ENCODE peak calls at places on chromosomes 7 and 10, in four cellular contexts. I is WTC11, V is GM12878, L is K562. S is an unnamed sample.

GRCh38 chr10:72319416-72320254 is 35.1 kb downstream of the DNAJB12 start:
- DNase-seq in I (peak; percentile 83), V (no peak), L (peak; percentile 58), S (peak; percentile 86)

GRCh38 chr7:78499283-78499682 is 700.7 kb downstream of the PHTF2 start:
- DNase-seq in I (no peak), V (no peak), L (no peak), S (no peak)

GRCh38 chr7:41003031-41003925 is 699.6 kb downstream of the INHBA start:
- DNase-seq in I (peak; percentile 83), V (peak; percentile 3), L (peak; percentile 45), S (peak; percentile 28)

GRCh38 chr7:78226059-78226658 is 427.6 kb downstream of the PHTF2 start:
- DNase-seq in I (peak; percentile 86), V (no peak), L (peak; percentile 65), S (peak; percentile 16)

GRCh38 chr7:142443614-142444013 is 185.8 kb upstream of the PRSS58 start:
- DNase-seq in I (no peak), V (no peak), L (no peak), S (no peak)

GRCh38 chr10:42988517-42989395 is 88.1 kb upstream of the RET start:
- DNase-seq in I (no peak), V (no peak), L (peak; percentile 45), S (no peak)

GRCh38 chr10:7826971-7827370 is 8.7 kb downstream of the TAF3 start:
- DNase-seq in I (no peak), V (no peak), L (no peak), S (no peak)

GRCh38 chr10:119859422-119860258 is 13.0 kb downstream of the MCMBP start:
- DNase-seq in I (no peak), V (no peak), L (no peak), S (peak; percentile 44)

GRCh38 chr7:101817031-101817929 is at the start of gene CUX1:
- DNase-seq in I (peak; percentile 35), V (no peak), L (no peak), S (peak; percentile 30)

GRCh38 chr7:40761757-40762342 is 627.0 kb downstream of the SUGCT start:
- DNase-seq in I (peak; percentile 20), V (no peak), L (no peak), S (no peak)

GRCh38 chr7:35232994-35233393 is 20.9 kb downstream of the TBX20 start:
- DNase-seq in I (no peak), V (no peak), L (no peak), S (no peak)

GRCh38 chr7:76352193-76352592 is 6.6 kb downstream of the YWHAG start:
- DNase-seq in I (no peak), V (no peak), L (no peak), S (no peak)

GRCh38 chr7:158784270-158784669 is 45.0 kb downstream of the ESYT2 start:
- DNase-seq in I (no peak), V (no peak), L (no peak), S (no peak)

GRCh38 chr7:152541892-152542291 is 106.1 kb upstream of the KMT2C start:
- DNase-seq in I (no peak), V (no peak), L (no peak), S (no peak)

GRCh38 chr7:245574-246295 is 44.2 kb upstream of the FOXL3 start:
- DNase-seq in I (no peak), V (no peak), L (no peak), S (no peak)

GRCh38 chr7:72781631-72782030 is 46.4 kb downstream of the TYW1B start:
- DNase-seq in I (no peak), V (no peak), L (no peak), S (no peak)

DNA sequence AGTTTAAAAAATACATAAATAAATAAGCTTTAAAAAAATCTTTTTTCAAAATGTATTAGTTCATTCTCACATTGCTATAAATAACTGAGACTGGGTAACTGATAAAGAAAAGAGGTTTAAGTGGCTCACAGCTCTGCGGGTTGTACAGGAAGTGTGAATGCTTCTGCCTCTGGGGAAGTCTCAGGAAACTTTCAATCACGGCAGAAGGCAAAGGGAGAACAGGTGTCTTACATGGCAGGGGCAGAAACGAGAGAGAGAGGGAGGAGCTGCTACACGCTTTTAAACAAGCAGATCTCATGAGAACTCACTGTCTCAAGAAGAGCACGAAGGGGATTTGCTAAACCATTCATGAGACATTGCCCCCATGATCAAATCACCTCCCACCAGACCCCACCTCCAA is 114.6 kb downstream of the DNAJC1 start:
- DNase-seq in I (no peak), V (peak; percentile 93), L (no peak), S (no peak)
- TF ChIP-seq NR2C2 in I (no peak), V (no peak), L (no peak), S (no peak)

GRCh38 chr10:95304976-95305375 is 14.2 kb upstream of the PDLIM1 start:
- DNase-seq in I (no peak), V (no peak), L (no peak), S (no peak)

GRCh38 chr10:95306851-95307250 is 16.0 kb upstream of the PDLIM1 start:
- DNase-seq in I (no peak), V (no peak), L (no peak), S (no peak)

GRCh38 chr10:95304463-95304862 is 13.7 kb upstream of the PDLIM1 start:
- DNase-seq in I (no peak), V (no peak), L (no peak), S (no peak)

GRCh38 chr10:95303950-95304349 is 13.1 kb upstream of the PDLIM1 start:
- DNase-seq in I (no peak), V (no peak), L (no peak), S (no peak)

DNA sequence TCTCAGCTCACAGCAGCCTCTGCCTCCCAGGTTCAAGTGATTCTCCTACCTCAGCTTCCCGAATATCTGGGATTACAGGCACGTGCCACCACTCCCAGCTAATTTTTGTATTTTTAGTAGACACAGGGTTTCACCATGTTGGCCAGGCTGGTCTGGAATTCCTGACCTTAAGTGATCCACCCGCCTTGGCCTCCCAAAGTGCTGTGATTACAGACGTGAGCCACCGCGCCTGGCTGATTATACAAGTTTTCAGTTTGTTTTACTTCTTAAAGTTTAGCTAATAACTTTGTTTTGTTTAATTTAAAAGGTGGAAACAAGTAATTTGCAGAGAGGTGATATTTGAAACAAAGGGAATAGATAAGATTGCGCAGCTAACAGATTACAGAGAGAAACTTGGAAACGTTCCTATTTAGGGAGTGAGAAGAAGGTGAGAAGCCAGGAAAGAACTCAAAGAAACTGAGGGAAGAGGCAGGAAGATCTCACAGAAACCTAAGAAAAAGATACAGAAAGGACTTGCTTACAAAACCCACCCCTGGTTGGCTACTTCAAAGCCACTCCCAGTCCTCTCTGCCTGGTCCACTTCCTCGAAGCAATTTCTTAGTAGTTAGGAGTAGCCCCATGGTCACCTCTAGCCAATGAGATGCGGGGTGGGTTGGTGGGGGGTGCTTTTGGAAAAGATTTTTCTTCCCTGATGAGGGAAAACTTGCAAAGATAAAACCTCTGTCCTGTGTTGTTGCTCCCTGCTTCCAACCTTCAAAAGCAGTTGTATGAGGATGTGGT is 15.0 kb upstream of the PDLIM1 start:
- DNase-seq in I (no peak), V (no peak), L (peak; percentile 14), S (no peak)
- TF ChIP-seq NR2C2 in I (no peak), V (no peak), L (no peak), S (no peak)

GRCh38 chr7:91168766-91169518 is 95.3 kb upstream of the FZD1 start:
- DNase-seq in I (no peak), V (no peak), L (no peak), S (no peak)

GRCh38 chr7:91164948-91165845 is 99.0 kb upstream of the FZD1 start:
- DNase-seq in I (no peak), V (peak; percentile 24), L (no peak), S (no peak)

GRCh38 chr7:91164531-91164930 is 99.7 kb upstream of the FZD1 start:
- DNase-seq in I (no peak), V (no peak), L (no peak), S (no peak)

GRCh38 chr7:91162415-91162814 is 101.8 kb upstream of the FZD1 start:
- DNase-seq in I (no peak), V (no peak), L (no peak), S (no peak)

GRCh38 chr7:91165846-91166230 is 98.4 kb upstream of the FZD1 start:
- DNase-seq in I (no peak), V (no peak), L (no peak), S (no peak)
- TF ChIP-seq NR2C2 in I (no peak), V (no peak), L (no peak), S (no peak)

GRCh38 chr7:111951027-111951426 is 255.2 kb downstream of the DOCK4 start:
- DNase-seq in I (no peak), V (no peak), L (no peak), S (no peak)
- TF ChIP-seq NR2C2 in I (no peak), V (no peak), L (no peak), S (no peak)